ENCODE peak calls at places on chromosomes 12 and 14, in ten cellular contexts. Q, N, V, Z, F, I, R, D, M and G are unnamed samples.

GRCh38 chr14:55117816-55118441 is 11.1 kb upstream of the LGALS3 start:
- DNase-seq in R (peak; percentile 49), N (no peak), V (no peak), Z (peak; percentile 19), Q (no peak), I (no peak), D (no peak), M (no peak), F (peak; percentile 38), G (no peak)

GRCh38 chr12:180445-180844 is 33.5 kb downstream of the SLC6A12 start:
- DNase-seq in V (no peak), Z (no peak), D (peak; percentile 33), R (peak; percentile 34), F (peak; percentile 66), N (peak; percentile 34), Q (no peak), I (peak; percentile 96), M (peak; percentile 44), G (no peak)

GRCh38 chr12:132986885-132987225 is 688 bp downstream of the ZNF26 start:
- DNase-seq in M (no peak), V (peak; percentile 3), N (no peak), Z (no peak), F (no peak), D (no peak), R (no peak), Q (peak; percentile 25), I (no peak), G (no peak)

GRCh38 chr14:102939329-102939728 is 16.9 kb downstream of the AMN start:
- DNase-seq in Z (no peak), D (no peak), V (no peak), Q (no peak), F (no peak), M (no peak), I (no peak), N (no peak), R (no peak), G (no peak)

GRCh38 chr12:86600664-86601231 is 344.6 kb upstream of the MGAT4C start:
- DNase-seq in D (no peak), F (peak; percentile 20), Q (no peak), N (no peak), V (no peak), I (no peak), M (no peak), R (no peak), Z (no peak), G (no peak)

GRCh38 chr12:97194551-97194950 is 268.1 kb upstream of the RMST start:
- DNase-seq in N (no peak), D (no peak), R (no peak), Z (no peak), I (no peak), M (no peak), V (no peak), F (no peak), Q (no peak), G (no peak)

GRCh38 chr12:115455268-115455681 is 771.3 kb upstream of the TBX3 start:
- DNase-seq in I (no peak), Z (no peak), F (no peak), D (no peak), Q (no peak), N (no peak), R (no peak), M (no peak), V (peak; percentile 63), G (no peak)

GRCh38 chr14:98368916-98369315 is 903.1 kb downstream of the BCL11B start:
- DNase-seq in N (no peak), Q (no peak), M (no peak), V (no peak), D (no peak), R (no peak), Z (no peak), I (peak; percentile 24), F (peak; percentile 28), G (no peak)

GRCh38 chr12:111788178-111788654 is 21.5 kb downstream of the ALDH2 start:
- DNase-seq in Z (peak; percentile 86), F (no peak), Q (peak; percentile 51), N (peak; percentile 54), D (peak; percentile 49), V (no peak), M (no peak), I (no peak), R (no peak), G (peak; percentile 52)

GRCh38 chr14:92573761-92574498 is 60.3 kb downstream of the RIN3 start:
- DNase-seq in N (no peak), Z (peak; percentile 68), D (no peak), V (no peak), R (no peak), M (no peak), I (no peak), F (no peak), Q (no peak), G (no peak)

GRCh38 chr12:71742998-71743397 is 11.7 kb upstream of the RAB21 start:
- DNase-seq in R (no peak), V (no peak), Q (no peak), M (no peak), I (no peak), N (no peak), Z (no peak), F (no peak), D (no peak), G (no peak)

GRCh38 chr12:71744522-71745300 is 10.0 kb upstream of the RAB21 start:
- DNase-seq in Q (no peak), D (peak; percentile 55), F (no peak), I (no peak), N (no peak), Z (no peak), V (no peak), R (no peak), M (no peak), G (no peak)

GRCh38 chr12:71752887-71753286 is 1.8 kb upstream of the RAB21 start:
- DNase-seq in V (no peak), Z (no peak), Q (no peak), R (no peak), I (no peak), M (no peak), F (no peak), D (peak; percentile 85), N (no peak), G (no peak)

GRCh38 chr12:71748081-71748850 is 6.4 kb upstream of the RAB21 start:
- DNase-seq in F (no peak), R (no peak), N (no peak), I (no peak), M (no peak), V (no peak), D (no peak), Q (no peak), Z (no peak), G (no peak)

GRCh38 chr12:71746983-71747611 is 7.6 kb upstream of the RAB21 start:
- DNase-seq in Q (peak; percentile 74), M (peak; percentile 46), V (peak; percentile 66), Z (no peak), N (peak; percentile 33), I (no peak), D (peak; percentile 73), R (peak; percentile 11), F (peak; percentile 30), G (no peak)
- H3K27ac ChIP-seq in Q (no peak overlapping the region), M (no peak overlapping the region), V (no peak overlapping the region), Z (no peak overlapping the region), N (no peak overlapping the region), I (no peak overlapping the region), D (no peak overlapping the region), R (no peak overlapping the region), F (no peak overlapping the region), G (no peak overlapping the region)

GRCh38 chr12:75661927-75662326 is 150.5 kb upstream of the KRR1 start:
- DNase-seq in M (no peak), Z (no peak), N (no peak), R (no peak), Q (no peak), V (no peak), F (no peak), D (no peak), I (no peak), G (no peak)

GRCh38 chr12:75658826-75659823 is 147.7 kb upstream of the KRR1 start:
- DNase-seq in Q (peak; percentile 46), D (peak; percentile 28), V (no peak), N (no peak), M (no peak), F (no peak), I (no peak), R (no peak), Z (no peak), G (no peak)

GRCh38 chr12:75658286-75658685 is 146.9 kb upstream of the KRR1 start:
- DNase-seq in Z (no peak), V (no peak), M (no peak), F (no peak), I (no peak), R (no peak), Q (no peak), D (no peak), N (no peak), G (no peak)

GRCh38 chr12:75660805-75661404 is 149.5 kb upstream of the KRR1 start:
- DNase-seq in F (no peak), V (no peak), Z (no peak), M (no peak), Q (peak; percentile 45), N (no peak), I (no peak), R (no peak), D (no peak), G (no peak)

GRCh38 chr12:75660107-75660530 is 148.7 kb upstream of the KRR1 start:
- DNase-seq in Z (no peak), R (no peak), N (no peak), F (no peak), M (no peak), I (no peak), D (no peak), V (no peak), Q (peak; percentile 80), G (no peak)
- TF ChIP-seq EP300 in Z (no peak), R (no peak), N (no peak), F (no peak), M (no peak), I (no peak), D (no peak), V (no peak), Q (peak; percentile 64), G (no peak)

DNA sequence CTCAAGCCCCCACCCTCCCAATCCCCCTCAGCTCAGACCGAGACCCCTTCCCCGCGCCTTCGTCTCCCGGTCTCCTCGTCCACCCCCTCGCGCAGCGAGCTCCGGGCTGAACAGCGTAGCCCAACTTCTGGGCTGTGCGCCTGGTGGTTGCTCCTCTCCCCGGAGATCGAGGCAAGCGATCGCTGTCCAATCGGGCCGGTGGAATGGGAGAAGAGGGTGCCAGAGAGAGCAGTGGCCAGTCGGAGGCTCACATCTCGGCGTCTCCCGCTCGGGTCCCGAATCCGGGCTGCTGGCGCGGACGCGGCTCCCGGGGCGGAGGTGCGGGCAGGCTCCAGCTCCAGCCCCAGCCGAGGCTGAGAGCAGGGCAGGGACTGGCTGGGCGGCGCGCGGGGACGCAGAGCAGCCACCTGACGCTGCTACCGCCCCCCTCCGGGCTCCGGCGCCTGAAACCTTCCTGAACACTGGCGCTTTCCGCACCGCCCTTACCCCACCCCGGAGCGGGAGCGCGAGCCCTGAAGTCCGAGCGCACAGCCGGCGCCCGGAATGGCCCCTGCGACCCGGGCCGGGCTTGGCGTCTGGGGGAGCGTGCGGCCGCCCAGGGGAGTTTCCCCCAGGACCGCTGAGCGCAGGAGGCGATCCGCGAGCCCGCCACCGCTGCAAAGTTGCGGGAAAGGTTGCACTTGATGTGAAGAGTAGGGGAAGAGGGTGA is 508 bp upstream of the KCNH5 start:
- DNase-seq in Q (peak; percentile 37), F (no peak), I (no peak), R (no peak), V (peak; percentile 12), N (no peak), D (peak; percentile 9), M (no peak), Z (no peak), G (no peak)
- H3K27ac ChIP-seq in Q (no peak overlapping the region), F (no peak overlapping the region), I (no peak overlapping the region), R (no peak overlapping the region), V (no peak overlapping the region), N (no peak overlapping the region), D (no peak overlapping the region), M (no peak overlapping the region), Z (no peak overlapping the region), G (no peak overlapping the region)

GRCh38 chr12:32183646-32184045 is 77.0 kb downstream of the BICD1 start:
- DNase-seq in Q (peak; percentile 59), R (no peak), F (no peak), M (no peak), I (no peak), V (peak; percentile 48), N (no peak), D (peak; percentile 6), Z (no peak), G (no peak)
- TF ChIP-seq EP300 in Q (no peak), R (no peak), F (no peak), M (no peak), I (no peak), V (no peak), N (no peak), D (no peak), Z (no peak), G (no peak)